ENCODE peak calls at places on chromosomes 16 and 17, in eight cellular contexts. I is OCI-LY7, J is pancreas, V is PC-9, T is A673, M is cardiac muscle cell, A is mesendoderm, N is right cardiac atrium. D is an unnamed sample.

GRCh38 chr16:48384305-48384981 is 770 bp downstream of the SIAH1 start:
- DNase-seq in I (peak; percentile 51), J (peak; percentile 58), V (peak; percentile 55), T (peak; percentile 43), M (peak; percentile 75), A (peak; percentile 66), N (peak; percentile 89), D (peak; percentile 71)

GRCh38 chr16:85056211-85056748 is 28.7 kb downstream of the KIAA0513 start:
- DNase-seq in I (peak; percentile 14), J (no peak), V (no peak), T (no peak), M (peak; percentile 48), A (peak; percentile 63), N (peak; percentile 67), D (no peak)

GRCh38 chr17:72536788-72537187 is 416.0 kb downstream of the SOX9 start:
- DNase-seq in I (no peak), J (no peak), V (no peak), T (no peak), M (no peak), A (no peak), N (no peak), D (no peak)

GRCh38 chr17:67435122-67435521 is 58.0 kb downstream of the PITPNC1 start:
- DNase-seq in I (no peak), J (no peak), V (no peak), T (peak; percentile 40), M (peak; percentile 60), A (no peak), N (no peak), D (no peak)

GRCh38 chr17:58381124-58381838 is 29.3 kb upstream of the SUPT4H1 start:
- DNase-seq in I (no peak), J (peak; percentile 64), V (no peak), T (no peak), M (peak; percentile 54), A (no peak), N (no peak), D (no peak)

GRCh38 chr17:7851438-7852261 is 3.2 kb upstream of the TMEM88 start:
- DNase-seq in I (peak; percentile 95), J (peak; percentile 92), V (no peak), T (peak; percentile 90), M (peak; percentile 91), A (peak; percentile 93), N (peak; percentile 96), D (peak; percentile 88)

GRCh38 chr17:39740357-39741111 is 2.8 kb downstream of the GRB7 start:
- DNase-seq in I (no peak), J (peak; percentile 53), V (peak; percentile 86), T (no peak), M (peak; percentile 63), A (peak; percentile 96), N (peak; percentile 52), D (no peak)

GRCh38 chr17:1089915-1090314 is 89.9 kb downstream of the ABR start:
- DNase-seq in I (no peak), J (no peak), V (no peak), T (no peak), M (peak; percentile 80), A (no peak), N (no peak), D (no peak)

GRCh38 chr16:88349903-88350900 is 32.6 kb upstream of the ZNF469 start:
- DNase-seq in I (no peak), J (no peak), V (no peak), T (no peak), M (no peak), A (no peak), N (no peak), D (peak; percentile 10)

GRCh38 chr17:6591599-6592158 is 35.3 kb upstream of the PITPNM3 start:
- DNase-seq in I (no peak), J (no peak), V (no peak), T (no peak), M (peak; percentile 84), A (no peak), N (no peak), D (no peak)

GRCh38 chr17:19409066-19409465 is 2.0 kb upstream of the RNF112 start:
- DNase-seq in I (no peak), J (no peak), V (no peak), T (no peak), M (no peak), A (no peak), N (no peak), D (no peak)

GRCh38 chr17:3738562-3739295 is 15.0 kb downstream of the HASPIN start:
- DNase-seq in I (peak; percentile 49), J (peak; percentile 59), V (peak; percentile 45), T (no peak), M (no peak), A (peak; percentile 51), N (peak; percentile 57), D (no peak)

GRCh38 chr16:56257260-56257659 is 66.0 kb downstream of the GNAO1 start:
- DNase-seq in I (no peak), J (peak; percentile 32), V (no peak), T (no peak), M (no peak), A (no peak), N (peak; percentile 86), D (peak; percentile 81)

GRCh38 chr16:7624871-7625766 is 292.5 kb downstream of the RBFOX1 start:
- DNase-seq in I (no peak), J (no peak), V (no peak), T (no peak), M (no peak), A (no peak), N (no peak), D (no peak)

GRCh38 chr17:55117063-55117611 is 147.6 kb upstream of the HLF start:
- DNase-seq in I (no peak), J (no peak), V (no peak), T (peak; percentile 46), M (peak; percentile 61), A (no peak), N (no peak), D (no peak)

GRCh38 chr17:77352441-77352840 is 211.7 kb downstream of the SEC14L1 start:
- DNase-seq in I (no peak), J (peak; percentile 6), V (no peak), T (no peak), M (no peak), A (no peak), N (no peak), D (no peak)

DNA sequence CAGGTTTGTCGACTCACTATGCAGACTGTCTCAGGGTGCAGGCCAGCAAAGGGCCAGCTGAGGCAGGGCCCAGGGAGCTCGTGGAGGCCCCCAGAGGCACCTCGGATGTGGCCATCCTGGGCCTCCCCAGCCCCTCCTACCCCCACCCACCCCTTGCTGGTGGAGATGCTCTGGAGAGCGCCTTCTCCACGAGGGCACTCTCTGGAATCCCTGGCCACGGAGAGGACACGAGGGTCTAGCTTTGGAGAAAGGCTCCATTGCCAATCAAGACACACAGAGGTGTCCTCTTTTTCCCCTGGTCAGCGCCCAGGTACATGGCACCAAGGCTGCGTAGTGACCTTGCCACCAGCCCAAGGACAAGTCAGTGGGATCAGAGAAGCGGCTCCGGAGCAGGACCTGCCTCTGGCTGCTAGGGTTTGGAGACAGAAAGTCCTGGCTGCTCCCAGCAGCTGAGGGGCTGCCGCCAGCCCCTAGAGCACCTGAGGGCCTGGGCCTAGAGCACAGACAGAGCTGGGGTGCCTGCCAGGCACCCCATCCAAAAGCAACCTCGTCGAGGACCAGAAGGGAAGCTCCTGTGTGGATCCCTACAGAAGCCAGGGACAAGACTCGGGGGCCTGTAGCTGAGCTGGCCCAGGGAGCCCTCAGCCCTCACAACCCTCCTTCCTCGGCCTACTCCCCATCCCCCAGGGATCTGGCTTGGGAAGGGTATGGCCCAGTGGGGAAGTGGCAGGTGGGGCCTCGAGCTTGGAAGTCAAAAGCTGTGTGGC is 18.7 kb downstream of the ARL2BP start:
- DNase-seq in I (no peak), J (no peak), V (no peak), T (no peak), M (no peak), A (no peak), N (no peak), D (no peak)
- H3K4me1 ChIP-seq in I (peaks cover 9% of the 10 kb centered on the region), J (peaks cover 50% of the 10 kb centered on the region), V (peaks cover 38% of the 10 kb centered on the region), T (peaks cover 9% of the 10 kb centered on the region), M (peaks cover 23% of the 10 kb centered on the region), A (peaks cover 5% of the 10 kb centered on the region), N (no peaks in the 10 kb centered on the region), D (peaks cover 50% of the 10 kb centered on the region)

DNA sequence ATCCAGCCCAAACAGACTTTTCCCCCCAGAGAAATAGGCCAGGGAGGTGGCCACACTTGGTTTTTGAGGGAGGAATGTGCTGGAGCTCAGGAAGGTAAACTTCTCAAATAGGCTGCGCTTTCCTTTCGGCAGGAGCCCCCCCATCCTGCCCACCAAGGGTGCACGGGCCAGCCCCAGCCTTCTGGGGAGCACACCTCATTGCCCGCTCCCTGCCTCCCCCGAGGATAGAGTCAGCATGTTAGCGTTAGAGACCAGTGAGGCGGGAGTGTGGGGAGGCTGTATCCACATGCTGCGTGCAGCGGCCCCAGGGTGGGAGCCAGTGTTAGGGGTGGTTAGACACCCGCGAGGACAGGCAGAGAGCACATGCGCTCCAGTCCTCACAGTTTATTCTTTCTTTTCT is 42.3 kb downstream of the PIPOX start:
- DNase-seq in I (no peak), J (no peak), V (no peak), T (no peak), M (no peak), A (no peak), N (peak; percentile 38), D (no peak)
- H3K4me1 ChIP-seq in I (no peaks in the 10 kb centered on the region), J (no peaks in the 10 kb centered on the region), V (no peaks in the 10 kb centered on the region), T (peaks cover 27% of the 10 kb centered on the region), M (no peaks in the 10 kb centered on the region), A (peaks cover 3% of the 10 kb centered on the region), N (no peaks in the 10 kb centered on the region), D (peaks cover 9% of the 10 kb centered on the region)

DNA sequence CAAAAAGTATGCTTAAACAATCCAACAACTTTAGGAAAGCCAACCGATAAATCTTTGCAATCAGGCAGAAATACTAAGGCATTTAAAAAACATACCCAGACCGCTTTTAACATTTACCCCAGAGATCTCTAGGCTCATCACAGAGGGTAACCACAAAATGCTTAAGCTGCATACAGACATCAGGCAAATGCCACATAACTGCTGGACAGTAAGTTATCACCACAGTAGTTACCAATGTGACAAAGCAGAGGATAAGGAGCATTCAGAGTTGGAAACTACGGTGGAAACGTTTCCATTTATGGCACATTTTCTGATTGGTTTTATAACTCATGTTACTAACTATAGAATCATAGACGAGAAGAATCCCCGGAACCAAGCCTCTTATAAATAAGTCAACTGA is 77.5 kb downstream of the KANSL1 start:
- DNase-seq in I (no peak), J (no peak), V (no peak), T (no peak), M (peak; percentile 14), A (no peak), N (no peak), D (no peak)
- H3K4me1 ChIP-seq in I (peaks cover under 1% of the 10 kb centered on the region), J (peaks cover 16% of the 10 kb centered on the region), V (no peaks in the 10 kb centered on the region), T (peaks cover 19% of the 10 kb centered on the region), M (peaks cover 53% of the 10 kb centered on the region), A (peaks cover 7% of the 10 kb centered on the region), N (peaks cover 1% of the 10 kb centered on the region), D (peaks cover 79% of the 10 kb centered on the region)

GRCh38 chr16:27174007-27174406 is 29.3 kb upstream of the KDM8 start:
- DNase-seq in I (peak; percentile 96), J (no peak), V (peak; percentile 46), T (no peak), M (no peak), A (no peak), N (no peak), D (no peak)

GRCh38 chr16:27171584-27171983 is 31.7 kb upstream of the KDM8 start:
- DNase-seq in I (no peak), J (no peak), V (no peak), T (no peak), M (no peak), A (no peak), N (no peak), D (no peak)

GRCh38 chr16:27177031-27177774 is 26.1 kb upstream of the KDM8 start:
- DNase-seq in I (no peak), J (no peak), V (no peak), T (no peak), M (peak; percentile 64), A (no peak), N (no peak), D (no peak)

GRCh38 chr16:27175888-27176287 is 27.4 kb upstream of the KDM8 start:
- DNase-seq in I (no peak), J (no peak), V (no peak), T (peak; percentile 28), M (no peak), A (peak; percentile 48), N (no peak), D (no peak)

GRCh38 chr16:27174798-27175197 is 28.5 kb upstream of the KDM8 start:
- DNase-seq in I (no peak), J (no peak), V (peak; percentile 60), T (no peak), M (peak; percentile 20), A (peak; percentile 19), N (no peak), D (no peak)
- H3K4me1 ChIP-seq in I (peaks cover 61% of the 10 kb centered on the region), J (no peaks in the 10 kb centered on the region), V (peaks cover 5% of the 10 kb centered on the region), T (no peaks in the 10 kb centered on the region), M (no peaks in the 10 kb centered on the region), A (no peaks in the 10 kb centered on the region), N (peaks cover 2% of the 10 kb centered on the region), D (no peaks in the 10 kb centered on the region)

D was measured in left ventricle myocardium inferior.